ENCODE peak calls at places on chromosome 2, in six cellular contexts. Z is A673, Q is hepatocyte, A is HCT116, U is neural progenitor cell, R is HepG2. X is an unnamed sample.

GRCh38 chr2:240836781-240837467 is 16.9 kb upstream of the KIF1A start:
- DNase-seq in U (no peak), R (no peak), A (no peak), Q (peak), Z (no peak), X (peak)

GRCh38 chr2:121088251-121089004 is 196.6 kb downstream of the TFCP2L1 start:
- DNase-seq in U (no peak), Q (peak), Z (no peak), A (no peak), R (no peak), X (no peak)

GRCh38 chr2:144644549-144644948 is 124.6 kb upstream of the ZEB2 start:
- DNase-seq in Q (no peak), U (no peak), R (no peak), Z (no peak), A (no peak), X (no peak)

GRCh38 chr2:10269711-10270610 is 32.7 kb upstream of the HPCAL1 start:
- DNase-seq in R (no peak), Q (peak), A (no peak), U (no peak), Z (no peak), X (no peak)

GRCh38 chr2:23376972-23377371 is 8.0 kb upstream of the KLHL29 start:
- DNase-seq in A (no peak), Q (no peak), U (no peak), Z (no peak), R (no peak), X (peak)

GRCh38 chr2:64000630-64001381 is 18.4 kb downstream of the VPS54 start:
- DNase-seq in Q (no peak), U (no peak), Z (no peak), R (no peak), A (no peak), X (no peak)

GRCh38 chr2:219575566-219576504 is 3.7 kb downstream of the INHA start:
- DNase-seq in Z (no peak), U (no peak), R (peak), A (no peak), Q (no peak), X (no peak)

GRCh38 chr2:2590141-2590540 is 259.1 kb upstream of the MYT1L start:
- DNase-seq in U (no peak), A (no peak), Q (no peak), R (no peak), Z (no peak), X (no peak)

GRCh38 chr2:130819226-130819914 is 17.3 kb upstream of the ARHGEF4 start:
- DNase-seq in U (peak), Q (no peak), Z (no peak), R (no peak), A (no peak), X (no peak)

GRCh38 chr2:45137941-45138695 is 128.9 kb upstream of the SIX2 start:
- DNase-seq in U (no peak), Q (no peak), Z (no peak), A (no peak), R (no peak), X (no peak)

GRCh38 chr2:86249843-86250402 is 50.7 kb downstream of the MRPL35 start:
- DNase-seq in U (no peak), Q (no peak), R (peak), Z (no peak), A (no peak), X (peak)

GRCh38 chr2:45382744-45383143 is 228.3 kb downstream of the SRBD1 start:
- DNase-seq in U (no peak), A (no peak), Q (no peak), Z (peak), R (no peak), X (peak)

GRCh38 chr2:28282861-28283646 is 109.6 kb upstream of the FOSL2 start:
- DNase-seq in A (no peak), Z (no peak), R (no peak), Q (no peak), U (no peak), X (no peak)

GRCh38 chr2:166044853-166045483 is 82.9 kb downstream of the SCN1A start:
- DNase-seq in R (no peak), U (no peak), Q (no peak), A (no peak), Z (no peak), X (no peak)

GRCh38 chr2:163768881-163769681 is 33.3 kb upstream of the FIGN start:
- DNase-seq in R (no peak), A (no peak), U (no peak), Z (no peak), Q (no peak), X (no peak)

GRCh38 chr2:157468931-157469708 is 25.2 kb upstream of the CYTIP start:
- DNase-seq in Q (no peak), A (no peak), R (no peak), U (no peak), Z (no peak), X (peak)

GRCh38 chr2:86337235-86338099 is at the start of gene REEP1:
- DNase-seq in Q (peak), U (peak), A (no peak), R (no peak), Z (peak), X (peak)

GRCh38 chr2:166170356-166170755 is 42.5 kb upstream of the SCN1A start:
- DNase-seq in Z (no peak), A (no peak), U (no peak), Q (no peak), R (no peak), X (peak)

GRCh38 chr2:64325852-64326577 is 127.9 kb upstream of the LGALSL start:
- DNase-seq in Z (no peak), U (no peak), R (no peak), Q (no peak), A (no peak), X (no peak)

GRCh38 chr2:69217333-69218080 is 169.5 kb downstream of the GFPT1 start:
- DNase-seq in R (no peak), U (no peak), Q (no peak), A (no peak), Z (no peak), X (no peak)

GRCh38 chr2:202432776-202433175 is 56.6 kb downstream of the BMPR2 start:
- DNase-seq in U (no peak), R (no peak), Q (no peak), Z (no peak), A (no peak), X (no peak)

GRCh38 chr2:48250474-48250844 is 279.5 kb upstream of the STON1 start:
- DNase-seq in U (no peak), A (no peak), Z (no peak), Q (no peak), R (no peak), X (no peak)

GRCh38 chr2:182593394-182593707 is 122.7 kb upstream of the DNAJC10 start:
- DNase-seq in Q (no peak), A (no peak), Z (peak), R (no peak), U (no peak), X (peak)

GRCh38 chr2:133579295-133579694 is 11.0 kb upstream of the NCKAP5 start:
- DNase-seq in Q (no peak), Z (no peak), U (no peak), A (no peak), R (no peak), X (peak)

GRCh38 chr2:119523959-119524694 is at the start of gene SCTR:
- DNase-seq in A (no peak), R (no peak), Z (no peak), Q (peak), U (peak), X (no peak)

GRCh38 chr2:67666386-67667053 is 269.4 kb downstream of the ETAA1 start:
- DNase-seq in Q (no peak), Z (no peak), A (no peak), U (no peak), R (no peak), X (peak)

GRCh38 chr2:18800240-18800971 is 211.0 kb upstream of the NT5C1B start:
- DNase-seq in A (no peak), Q (peak), Z (no peak), R (peak), U (no peak), X (no peak)

GRCh38 chr2:231800493-231801091 is 14.3 kb downstream of the COPS7B start:
- DNase-seq in U (peak), A (peak), R (peak), Z (peak), Q (peak), X (peak)

GRCh38 chr2:127355407-127356008 is 32.3 kb downstream of the MAP3K2 start:
- DNase-seq in U (peak), R (peak), Q (no peak), Z (peak), A (peak), X (peak)

GRCh38 chr2:18117592-18117991 is 239.1 kb downstream of the KCNS3 start:
- DNase-seq in Z (peak), Q (peak), R (peak), A (peak), U (peak), X (peak)

GRCh38 chr2:43225093-43225787 is 1.2 kb downstream of the ZFP36L2 start:
- DNase-seq in Z (peak), A (no peak), U (peak), R (no peak), Q (peak), X (peak)

GRCh38 chr2:207621640-207622039 is 3.6 kb downstream of the METTL21A start:
- DNase-seq in A (no peak), Z (no peak), R (no peak), Q (no peak), U (no peak), X (no peak)

GRCh38 chr2:241854342-241855244 is 4.1 kb downstream of the PDCD1 start:
- DNase-seq in R (peak), Z (no peak), A (no peak), Q (no peak), U (no peak), X (no peak)

GRCh38 chr2:109383505-109384307 is 230.1 kb downstream of the SEPTIN10 start:
- DNase-seq in Q (no peak), A (no peak), Z (no peak), R (no peak), U (no peak), X (no peak)

GRCh38 chr2:200450288-200450687 is 59.6 kb downstream of the KCTD18 start:
- DNase-seq in Q (no peak), U (no peak), A (no peak), R (no peak), Z (no peak), X (no peak)
- H3K4me3 ChIP-seq in Q (no peak), U (no peak), A (no peak), R (no peak), Z (no peak), X (no peak)

GRCh38 chr2:236167297-236168109 is 683 bp downstream of the GBX2 start:
- DNase-seq in A (no peak), U (peak), Z (peak), Q (peak), R (no peak), X (peak)
- TF ChIP-seq EZH2 in A (no peak), U (peak), Z (peak), Q (peak), R (peak), X (peak)

DNA sequence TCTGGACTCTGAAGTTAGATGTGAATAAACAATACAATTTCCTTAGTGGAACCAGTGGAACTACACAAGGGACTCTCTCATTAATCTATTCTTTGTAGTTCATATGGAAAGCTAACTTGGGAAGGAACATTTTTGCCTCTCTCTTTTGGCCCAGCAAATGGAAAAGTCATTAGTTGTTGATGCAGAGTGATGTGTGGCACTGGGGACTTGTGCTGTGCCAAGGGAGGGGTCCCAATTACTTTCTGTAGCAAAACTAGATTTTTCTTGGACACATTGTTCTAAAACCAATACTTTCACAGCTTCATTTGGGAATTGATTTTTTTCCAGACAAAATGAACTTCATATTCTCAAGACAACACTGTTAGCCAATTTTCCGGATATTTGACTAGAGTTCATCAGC is 376.9 kb downstream of the TRIB2 start:
- DNase-seq in R (no peak), Q (no peak), A (no peak), Z (no peak), U (no peak), X (no peak)
- H3K4me3 ChIP-seq in R (no peak), Q (no peak), A (no peak), Z (no peak), U (no peak), X (no peak)

GRCh38 chr2:176423819-176424218 is 154.6 kb downstream of the MTX2 start:
- DNase-seq in R (no peak), Z (no peak), U (no peak), Q (peak), A (no peak), X (no peak)
- TF ChIP-seq EZH2 in R (no peak), Z (no peak), U (no peak), Q (no peak), A (no peak), X (no peak)

GRCh38 chr2:38147333-38148121 is 71.6 kb upstream of the CYP1B1 start:
- DNase-seq in U (no peak), R (no peak), Q (no peak), Z (no peak), A (no peak), X (peak)
- H3K4me3 ChIP-seq in U (no peak), R (no peak), Q (no peak), Z (no peak), A (no peak), X (no peak)

DNA sequence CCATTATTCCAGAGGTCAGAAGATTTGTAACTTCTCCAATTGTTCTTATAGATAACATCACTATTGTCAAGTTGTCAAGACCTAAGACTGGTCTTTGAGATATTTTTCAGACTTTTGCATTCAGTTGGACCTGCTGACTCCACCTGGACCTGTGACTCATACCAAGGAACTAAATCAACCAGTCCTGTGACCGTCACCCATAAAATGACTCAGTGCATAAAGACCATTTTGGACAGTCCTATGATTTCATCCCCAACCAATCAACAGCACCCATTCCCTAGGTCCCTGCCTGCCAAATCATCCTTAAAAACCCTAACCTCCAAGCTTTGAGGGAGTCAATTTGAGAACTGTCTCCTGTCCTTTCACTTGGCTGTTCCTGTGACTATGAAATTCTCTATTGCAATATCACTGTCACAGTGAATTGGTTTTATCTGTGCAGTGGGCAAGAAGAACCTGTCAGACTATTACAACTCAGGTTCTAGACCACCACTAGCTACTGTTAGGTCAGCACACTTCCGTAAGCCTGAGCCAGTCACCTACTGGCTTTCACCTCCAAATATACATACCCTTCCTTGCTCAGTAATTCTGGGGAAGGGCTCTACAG is 17.1 kb downstream of the DPP4 start:
- DNase-seq in A (no peak), Q (no peak), R (no peak), Z (no peak), U (no peak), X (no peak)
- TF ChIP-seq EZH2 in A (no peak), Q (no peak), R (no peak), Z (no peak), U (no peak), X (no peak)

GRCh38 chr2:6421888-6422287 is 443.8 kb downstream of the CMPK2 start:
- DNase-seq in Q (no peak), R (no peak), A (no peak), Z (no peak), U (no peak), X (no peak)

GRCh38 chr2:6418316-6418715 is 447.4 kb downstream of the CMPK2 start:
- DNase-seq in A (no peak), Z (peak), Q (no peak), R (no peak), U (peak), X (no peak)

GRCh38 chr2:6412533-6413085 is 453.1 kb downstream of the CMPK2 start:
- DNase-seq in U (no peak), R (no peak), Q (no peak), A (no peak), Z (no peak), X (peak)

GRCh38 chr2:6421094-6421493 is 444.6 kb downstream of the CMPK2 start:
- DNase-seq in R (no peak), Z (no peak), A (no peak), Q (no peak), U (no peak), X (no peak)

DNA sequence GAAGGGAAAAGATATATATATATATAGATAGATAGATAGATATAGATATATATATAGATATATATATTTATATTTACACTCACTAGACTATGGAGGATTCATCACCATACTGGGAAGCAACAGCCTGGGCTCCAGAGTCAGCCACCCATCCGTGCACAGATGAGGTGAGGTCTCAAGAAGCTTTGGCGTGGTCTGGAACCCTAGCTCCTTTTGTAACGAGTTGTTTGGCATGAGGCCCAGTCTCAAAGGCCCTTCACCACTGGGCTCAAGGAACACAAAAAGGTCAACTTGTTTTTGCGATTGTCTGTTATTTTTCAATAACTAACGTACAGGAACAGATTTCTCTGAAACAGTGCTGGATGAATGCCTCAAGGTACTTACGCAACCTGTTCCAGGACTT is 448.7 kb downstream of the CMPK2 start:
- DNase-seq in U (no peak), Z (no peak), R (no peak), A (no peak), Q (no peak), X (no peak)
- H3K4me3 ChIP-seq in U (no peak), Z (no peak), R (no peak), A (no peak), Q (no peak), X (no peak)

GRCh38 chr2:72143441-72144356 is 4.0 kb downstream of the CYP26B1 start:
- DNase-seq in U (peak), R (no peak), Q (no peak), A (no peak), Z (no peak), X (no peak)
- TF ChIP-seq EZH2 in U (peak), R (no peak), Q (peak), A (no peak), Z (no peak), X (peak)

GRCh38 chr2:178804791-178805190 is 2.4 kb downstream of the TTN start:
- DNase-seq in Q (no peak), R (peak), Z (peak), U (peak), A (peak), X (peak)

GRCh38 chr2:178811045-178811444 is 3.8 kb upstream of the TTN start:
- DNase-seq in A (no peak), Z (no peak), R (no peak), U (no peak), Q (no peak), X (no peak)

GRCh38 chr2:178810422-178810821 is 3.2 kb upstream of the TTN start:
- DNase-seq in Z (no peak), R (no peak), Q (no peak), A (no peak), U (no peak), X (no peak)

GRCh38 chr2:178807227-178808008 is at the start of gene TTN:
- DNase-seq in A (no peak), Z (no peak), U (no peak), Q (no peak), R (no peak), X (no peak)

GRCh38 chr2:178806543-178806942 is 680 bp downstream of the TTN start:
- DNase-seq in Q (no peak), R (no peak), Z (no peak), U (no peak), A (no peak), X (no peak)
- H3K4me3 ChIP-seq in Q (no peak), R (no peak), Z (no peak), U (no peak), A (no peak), X (no peak)

X was measured in fibroblast of lung.